ENCODE peak calls at places on chromosomes 2 and 18, in five cellular contexts. R is activated CD4-positive, CD25-positive, alpha-beta regulatory T cell treated with anti-CD3 and anti-CD28 coated beads, Interleukin-2, amount 50 U/mL, for 16 hours; Y is substantia nigra; J is endothelial cell; N is T-helper 2 cell. T is an unnamed sample.

GRCh38 chr18:70450658-70451253 is 161.9 kb downstream of the SOCS6 start:
- DNase-seq in R (no peak), Y (no peak), J (no peak), N (no peak), T (peak)

GRCh38 chr2:74566423-74567085 is 12.0 kb downstream of the DOK1 start:
- DNase-seq in R (no peak), Y (no peak), J (no peak), N (no peak), T (no peak)

GRCh38 chr2:60948926-60949579 is 67.7 kb downstream of the REL start:
- DNase-seq in R (no peak), Y (no peak), J (no peak), N (no peak), T (no peak)

GRCh38 chr2:31233216-31233615 is 736 bp upstream of the EHD3 start:
- DNase-seq in R (no peak), Y (no peak), J (no peak), N (no peak), T (no peak)

GRCh38 chr2:157336137-157336721 is 10.6 kb upstream of the ERMN start:
- DNase-seq in R (no peak), Y (peak), J (peak), N (peak), T (peak)

GRCh38 chr18:31203086-31203793 is 40.6 kb upstream of the DSC1 start:
- DNase-seq in R (no peak), Y (no peak), J (no peak), N (no peak), T (no peak)

GRCh38 chr18:35076556-35076955 is 35.3 kb downstream of the MAPRE2 start:
- DNase-seq in R (no peak), Y (no peak), J (no peak), N (no peak), T (no peak)

GRCh38 chr2:171529914-171530313 is 7.6 kb downstream of the CYBRD1 start:
- DNase-seq in R (no peak), Y (no peak), J (no peak), N (no peak), T (no peak)

GRCh38 chr2:223641062-223641461 is 38.9 kb upstream of the SCG2 start:
- DNase-seq in R (no peak), Y (no peak), J (no peak), N (no peak), T (no peak)

GRCh38 chr2:209496586-209496982 is 72.7 kb downstream of the MAP2 start:
- DNase-seq in R (no peak), Y (no peak), J (no peak), N (no peak), T (no peak)

GRCh38 chr2:62333961-62334360 is 138.0 kb downstream of the B3GNT2 start:
- DNase-seq in R (no peak), Y (no peak), J (no peak), N (no peak), T (no peak)

GRCh38 chr2:45840481-45840880 is 189.0 kb downstream of the PRKCE start:
- DNase-seq in R (no peak), Y (no peak), J (no peak), N (no peak), T (no peak)